ENCODE peak calls at places on chromosomes 12 and 14, in eight cellular contexts. V is nucleus accumbens; D is activated CD4-positive, alpha-beta T cell treated with anti-CD3 and anti-CD28 coated beads, Interleukin-2, amount 50 U/mL, for 4 hours; R is T-cell; I is AG10803; C is H4; K is RWPE1; F is right lobe of liver. Z is an unnamed sample.

GRCh38 chr12:24947541-24948451 is 1.1 kb downstream of the BCAT1 start:
- DNase-seq in V (no peak), D (no peak), R (no peak), I (no peak), C (no peak), K (no peak), F (no peak), Z (peak; percentile 35)

GRCh38 chr12:104457746-104458644 is 1.2 kb downstream of the CHST11 start:
- DNase-seq in V (no peak), D (peak; percentile 55), R (peak; percentile 50), I (peak; percentile 5), C (no peak), K (peak; percentile 57), F (peak; percentile 42), Z (no peak)

GRCh38 chr14:32571995-32572866 is 243.1 kb downstream of the AKAP6 start:
- DNase-seq in V (no peak), D (no peak), R (no peak), I (no peak), C (no peak), K (no peak), F (no peak), Z (no peak)

GRCh38 chr14:83940253-83940652 is 1589.7 kb upstream of the FLRT2 start:
- DNase-seq in V (no peak), D (no peak), R (no peak), I (no peak), C (peak; percentile 8), K (no peak), F (no peak), Z (no peak)

GRCh38 chr14:70735043-70735442 is 74.3 kb downstream of the MAP3K9 start:
- DNase-seq in V (no peak), D (no peak), R (no peak), I (no peak), C (peak; percentile 43), K (no peak), F (no peak), Z (no peak)

GRCh38 chr12:10154145-10154496 is 17.8 kb downstream of the OLR1 start:
- DNase-seq in V (peak; percentile 37), D (no peak), R (no peak), I (no peak), C (no peak), K (no peak), F (no peak), Z (no peak)

GRCh38 chr14:45199246-45199645 is 53.8 kb downstream of the MIS18BP1 start:
- DNase-seq in V (no peak), D (no peak), R (no peak), I (peak; percentile 38), C (no peak), K (no peak), F (no peak), Z (peak; percentile 14)

GRCh38 chr12:7769999-7770398 is 5.0 kb downstream of the NANOGNB start:
- DNase-seq in V (no peak), D (no peak), R (no peak), I (no peak), C (no peak), K (no peak), F (no peak), Z (no peak)

GRCh38 chr14:74218462-74218861 is 20.8 kb upstream of the VSX2 start:
- DNase-seq in V (no peak), D (no peak), R (no peak), I (no peak), C (no peak), K (no peak), F (no peak), Z (no peak)

GRCh38 chr14:24863933-24864708 is 185.8 kb downstream of the STXBP6 start:
- DNase-seq in V (no peak), D (no peak), R (no peak), I (no peak), C (no peak), K (no peak), F (no peak), Z (no peak)

GRCh38 chr12:118109088-118109487 is 5.3 kb upstream of the VSIG10 start:
- DNase-seq in V (no peak), D (no peak), R (no peak), I (no peak), C (no peak), K (no peak), F (no peak), Z (no peak)

GRCh38 chr12:49428652-49429549 is 61.6 kb downstream of the SPATS2 start:
- DNase-seq in V (no peak), D (no peak), R (no peak), I (peak; percentile 54), C (peak; percentile 16), K (peak; percentile 42), F (no peak), Z (peak; percentile 79)

GRCh38 chr12:29460082-29460481 is 37.4 kb downstream of the OVCH1 start:
- DNase-seq in V (no peak), D (no peak), R (no peak), I (no peak), C (no peak), K (no peak), F (no peak), Z (no peak)

GRCh38 chr14:105485720-105486332 is 860 bp upstream of the CRIP1 start:
- DNase-seq in V (no peak), D (no peak), R (peak; percentile 49), I (no peak), C (no peak), K (no peak), F (no peak), Z (no peak)

GRCh38 chr14:92783813-92784431 is 10.2 kb upstream of the GOLGA5 start:
- DNase-seq in V (no peak), D (no peak), R (peak; percentile 6), I (peak; percentile 68), C (peak; percentile 57), K (peak; percentile 59), F (no peak), Z (peak; percentile 83)

GRCh38 chr14:104510216-104510615 is 69.3 kb upstream of the C14orf180 start:
- DNase-seq in V (no peak), D (no peak), R (no peak), I (no peak), C (no peak), K (no peak), F (no peak), Z (no peak)

GRCh38 chr12:76883151-76883550 is 4.3 kb upstream of the CSRP2 start:
- DNase-seq in V (no peak), D (no peak), R (no peak), I (peak; percentile 79), C (no peak), K (peak; percentile 41), F (no peak), Z (peak; percentile 34)

GRCh38 chr12:80400591-80400991 is 43.4 kb upstream of the PTPRQ start:
- DNase-seq in V (no peak), D (no peak), R (no peak), I (peak; percentile 12), C (peak; percentile 9), K (no peak), F (no peak), Z (no peak)

GRCh38 chr12:127297327-127297726 is 969.6 kb upstream of the TMEM132C start:
- DNase-seq in V (no peak), D (no peak), R (no peak), I (no peak), C (no peak), K (no peak), F (no peak), Z (no peak)

GRCh38 chr12:30985814-30986452 is 59.4 kb downstream of the TSPAN11 start:
- DNase-seq in V (peak; percentile 21), D (no peak), R (no peak), I (peak; percentile 53), C (peak; percentile 32), K (peak; percentile 66), F (peak; percentile 57), Z (peak; percentile 75)

GRCh38 chr12:16350682-16351081 is 3.2 kb downstream of the MGST1 start:
- DNase-seq in V (peak; percentile 5), D (no peak), R (no peak), I (peak; percentile 96), C (peak; percentile 87), K (peak; percentile 78), F (peak; percentile 27), Z (peak; percentile 95)

GRCh38 chr14:53967606-53968005 is 11.0 kb upstream of the BMP4 start:
- DNase-seq in V (no peak), D (no peak), R (no peak), I (no peak), C (no peak), K (no peak), F (no peak), Z (no peak)

GRCh38 chr12:16590645-16591044 is 15.3 kb downstream of the LMO3 start:
- DNase-seq in V (no peak), D (no peak), R (no peak), I (no peak), C (no peak), K (no peak), F (no peak), Z (no peak)

GRCh38 chr14:66076166-66076565 is 410.0 kb upstream of the CCDC196 start:
- DNase-seq in V (no peak), D (no peak), R (no peak), I (peak; percentile 40), C (no peak), K (no peak), F (no peak), Z (no peak)

GRCh38 chr14:106802413-106803364 is 1276.3 kb downstream of the TMEM121 start:
- DNase-seq in V (no peak), D (no peak), R (no peak), I (no peak), C (no peak), K (no peak), F (no peak), Z (no peak)

GRCh38 chr12:110741371-110741770 is 1.3 kb downstream of the PPP1CC start:
- DNase-seq in V (no peak), D (no peak), R (no peak), I (no peak), C (no peak), K (no peak), F (no peak), Z (peak; percentile 18)

GRCh38 chr12:132858727-132859266 is 28.6 kb downstream of the CHFR start:
- DNase-seq in V (no peak), D (no peak), R (no peak), I (no peak), C (no peak), K (no peak), F (no peak), Z (no peak)

GRCh38 chr12:111401167-111401605 is 4.5 kb upstream of the SH2B3 start:
- DNase-seq in V (no peak), D (no peak), R (no peak), I (no peak), C (no peak), K (no peak), F (no peak), Z (no peak)

GRCh38 chr12:34292736-34293625 is 270.7 kb downstream of the ALG10 start:
- DNase-seq in V (no peak), D (no peak), R (no peak), I (no peak), C (no peak), K (no peak), F (peak; percentile 8), Z (no peak)

GRCh38 chr12:29133141-29133540 is 15.9 kb upstream of the FAR2 start:
- DNase-seq in V (no peak), D (no peak), R (no peak), I (peak; percentile 4), C (no peak), K (no peak), F (no peak), Z (no peak)

GRCh38 chr14:51539571-51540037 is 112.1 kb upstream of the FRMD6 start:
- DNase-seq in V (no peak), D (no peak), R (no peak), I (peak; percentile 91), C (peak; percentile 61), K (peak; percentile 87), F (no peak), Z (peak; percentile 68)